ENCODE peak calls at places on chromosomes 6 and 20, in eight cellular contexts. W is CD4-positive, alpha-beta T cell; V is PC-3; H is astrocyte; T is glutamatergic neuron; C is GM20000; Z is fibroblast of lung; E is fibroblast of the aortic adventitia. N is an unnamed sample.
A peak's percentile ranks its signal among the peaks of the same experiment; 100 is the strongest.

GRCh38 chr6:53662457-53662856 is 3.1 kb downstream of the KLHL31 start:
- DNase-seq in W (no peak), V (no peak), H (no peak), C (no peak), Z (no peak), T (no peak), E (no peak), N (no peak)

GRCh38 chr20:43938932-43939761 is 24.5 kb downstream of the TOX2 start:
- DNase-seq in V (peak; percentile 99), T (no peak), H (peak; percentile 100), E (peak; percentile 100), C (no peak), W (no peak), Z (peak; percentile 100), N (no peak)

GRCh38 chr6:25027221-25027916 is 91.6 kb upstream of the RIPOR2 start:
- DNase-seq in T (no peak), H (no peak), W (peak; percentile 78), V (no peak), E (no peak), Z (no peak), C (peak; percentile 79), N (no peak)

GRCh38 chr6:43436577-43437282 is 9.4 kb downstream of the ABCC10 start:
- DNase-seq in H (peak; percentile 64), C (no peak), Z (peak; percentile 70), E (peak; percentile 95), V (peak; percentile 77), W (no peak), T (no peak), N (no peak)

GRCh38 chr6:95325858-95326257 is 251.5 kb upstream of the MANEA start:
- DNase-seq in V (peak; percentile 54), H (peak; percentile 49), Z (peak; percentile 63), T (no peak), C (no peak), W (no peak), E (no peak), N (no peak)

GRCh38 chr6:102853249-102853955 is 1459.9 kb downstream of the GRIK2 start:
- DNase-seq in T (no peak), W (no peak), H (no peak), E (no peak), C (no peak), V (peak; percentile 39), Z (no peak), N (no peak)

GRCh38 chr6:100267721-100268123 is 197.0 kb downstream of the SIM1 start:
- DNase-seq in V (peak; percentile 31), T (no peak), W (no peak), H (peak; percentile 92), C (no peak), E (peak; percentile 19), Z (peak; percentile 93), N (no peak)

GRCh38 chr20:53900380-53900999 is 169.9 kb downstream of the BCAS1 start:
- DNase-seq in Z (peak; percentile 98), C (no peak), T (no peak), V (peak; percentile 83), E (peak; percentile 95), W (no peak), H (peak; percentile 99), N (no peak)

GRCh38 chr6:8084586-8084985 is 17.8 kb downstream of the EEF1E1 start:
- DNase-seq in V (no peak), C (no peak), W (no peak), H (peak; percentile 14), Z (peak; percentile 23), E (peak; percentile 42), T (no peak), N (no peak)

GRCh38 chr20:53660078-53660909 is 66.7 kb upstream of the ZNF217 start:
- DNase-seq in C (no peak), W (peak; percentile 49), E (peak; percentile 51), Z (no peak), H (no peak), T (no peak), V (no peak), N (no peak)

GRCh38 chr6:142692942-142693341 is 252.0 kb downstream of the HIVEP2 start:
- DNase-seq in Z (peak; percentile 92), W (peak; percentile 73), H (peak; percentile 89), V (peak; percentile 65), E (peak; percentile 96), C (peak; percentile 43), T (peak; percentile 78), N (peak; percentile 81)

GRCh38 chr6:7976485-7977010 is 66.0 kb upstream of the TXNDC5 start:
- DNase-seq in E (no peak), W (no peak), C (no peak), Z (no peak), H (no peak), T (no peak), V (no peak), N (no peak)

GRCh38 chr20:45469336-45470261 is at the start of gene WFDC2:
- DNase-seq in W (no peak), Z (no peak), E (no peak), H (no peak), V (no peak), C (no peak), T (peak; percentile 33), N (peak; percentile 20)
- TF ChIP-seq CTCF in W (no peak), Z (no peak), E (no peak), H (no peak), V (no peak), C (no peak), T (no peak), N (no peak)

DNA sequence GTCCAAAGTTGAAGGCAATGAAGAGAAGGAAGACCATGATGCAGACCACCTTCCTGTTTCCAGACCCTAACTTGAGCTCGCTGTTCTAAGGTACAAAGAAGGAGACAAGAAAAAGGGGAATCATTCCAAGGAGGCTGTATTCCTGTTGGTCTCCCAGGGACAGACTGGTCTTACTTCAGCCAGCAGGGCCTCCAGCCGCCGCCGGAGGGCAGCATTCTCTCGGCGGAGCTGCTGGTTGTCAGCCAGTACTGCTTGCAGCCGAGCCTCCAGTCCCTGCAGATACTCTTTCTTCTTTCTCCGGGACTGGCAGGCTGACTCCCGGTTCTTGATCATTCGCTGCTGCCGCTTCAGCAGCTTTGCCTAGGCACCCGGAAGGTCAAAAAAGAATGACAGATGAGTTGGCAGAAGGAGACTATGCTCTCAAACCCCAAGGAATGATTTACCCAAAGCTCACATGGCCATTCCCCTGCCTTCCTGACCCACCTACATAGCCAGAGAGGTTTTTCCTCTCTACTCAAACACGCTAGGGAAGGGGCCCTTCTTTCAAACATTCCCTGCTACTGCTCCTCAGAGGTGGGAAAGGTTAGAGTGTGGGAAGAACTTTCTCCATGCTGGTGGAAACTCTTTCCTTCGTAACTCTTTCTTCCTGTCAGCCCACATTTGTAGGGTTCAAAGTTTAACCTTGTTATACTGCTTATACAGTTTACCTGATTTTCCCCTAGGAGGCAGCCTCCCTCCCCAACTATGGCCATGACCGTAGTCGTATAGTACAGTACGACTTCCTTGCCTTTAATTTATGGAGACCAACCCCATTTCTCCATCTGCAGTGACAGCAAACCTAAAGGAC is 9.0 kb downstream of the ATF6B start:
- DNase-seq in E (peak; percentile 88), W (peak; percentile 74), C (peak; percentile 81), Z (peak; percentile 74), V (peak; percentile 83), T (peak; percentile 93), H (peak; percentile 56), N (peak; percentile 85)
- TF ChIP-seq CTCF in E (peak; percentile 94), W (peak; percentile 81), C (peak; percentile 90), Z (peak; percentile 98), V (peak; percentile 92), T (peak; percentile 85), H (peak; percentile 91), N (peak; percentile 55)

GRCh38 chr6:149906405-149906804 is 8.5 kb upstream of the RAET1E start:
- DNase-seq in V (no peak), Z (no peak), H (no peak), T (no peak), E (no peak), C (no peak), W (no peak), N (no peak)

GRCh38 chr6:149903938-149904611 is 6.2 kb upstream of the RAET1E start:
- DNase-seq in V (no peak), W (no peak), E (no peak), C (no peak), H (no peak), Z (no peak), T (no peak), N (no peak)

GRCh38 chr6:149904661-149905370 is 6.9 kb upstream of the RAET1E start:
- DNase-seq in T (no peak), Z (no peak), E (no peak), C (no peak), W (no peak), H (no peak), V (no peak), N (no peak)

GRCh38 chr6:149905911-149906371 is 8.0 kb upstream of the RAET1E start:
- DNase-seq in H (no peak), V (no peak), W (no peak), E (no peak), Z (no peak), T (no peak), C (no peak), N (no peak)

DNA sequence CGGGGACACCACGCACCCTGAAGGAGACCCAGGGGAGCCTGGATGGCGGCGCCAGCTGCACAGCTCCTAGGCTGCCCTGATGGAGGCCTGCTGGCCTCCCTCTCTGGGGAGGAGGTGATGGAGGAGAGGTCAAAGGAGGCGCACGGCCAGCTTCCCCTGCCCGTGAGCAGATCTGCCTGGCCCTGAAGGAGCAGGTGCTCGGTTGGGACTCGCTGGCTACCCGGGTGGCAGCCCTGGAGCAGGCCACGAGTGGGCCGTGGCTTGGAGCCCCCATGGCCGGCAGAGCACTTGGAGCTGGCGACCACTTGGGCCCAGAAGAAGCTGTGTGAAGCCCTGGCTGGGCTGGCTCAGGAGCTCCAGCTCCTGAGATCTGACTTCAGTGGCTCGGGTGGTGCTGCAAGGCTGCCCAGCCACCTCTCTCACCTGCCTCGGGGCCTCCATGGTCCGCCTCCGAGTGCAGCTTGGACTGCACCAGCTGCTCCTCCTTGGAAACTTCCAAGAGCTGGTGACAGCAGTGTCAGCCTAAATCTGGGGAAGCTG is 7.5 kb upstream of the RAET1E start:
- DNase-seq in T (no peak), Z (no peak), E (no peak), C (no peak), W (no peak), H (no peak), V (no peak), N (no peak)
- TF ChIP-seq CTCF in T (no peak), Z (no peak), E (no peak), C (no peak), W (no peak), H (no peak), V (no peak), N (no peak)

GRCh38 chr6:135163440-135163738 is 17.7 kb upstream of the MYB start:
- DNase-seq in Z (no peak), W (peak; percentile 43), T (no peak), C (peak; percentile 66), V (no peak), H (no peak), E (no peak), N (no peak)

GRCh38 chr6:135161411-135161810 is 19.7 kb upstream of the MYB start:
- DNase-seq in C (no peak), V (no peak), T (no peak), W (no peak), E (no peak), H (no peak), Z (no peak), N (no peak)

GRCh38 chr6:135161996-135162395 is 19.1 kb upstream of the MYB start:
- DNase-seq in T (no peak), C (peak; percentile 24), H (no peak), Z (no peak), E (no peak), V (no peak), W (no peak), N (no peak)

GRCh38 chr6:135165031-135165430 is 16.1 kb upstream of the MYB start:
- DNase-seq in W (no peak), Z (no peak), C (no peak), V (no peak), H (no peak), E (no peak), T (no peak), N (no peak)

GRCh38 chr6:135162678-135163439 is 18.2 kb upstream of the MYB start:
- DNase-seq in W (no peak), T (peak; percentile 84), C (no peak), H (no peak), V (peak; percentile 55), E (peak; percentile 22), Z (no peak), N (peak; percentile 68)
- TF ChIP-seq CTCF in W (peak; percentile 68), T (peak; percentile 94), C (peak; percentile 62), H (peak; percentile 60), V (peak; percentile 66), E (peak; percentile 89), Z (peak; percentile 92), N (peak; percentile 97)

N was measured in endothelial cell.